ENCODE peak calls at places on chromosomes 3 and 15, in ten cellular contexts. One of them, this sample, is unnamed.

GRCh38 chr3:17544632-17545031 is 197.8 kb downstream of the TBC1D5 start:
- DNase-seq in amygdala: no peak
- DNase-seq in lung: no peak
- DNase-seq in activated CD4-positive, alpha-beta T cell treated with anti-CD3 and anti-CD28 coated beads, Interleukin-2, amount 50 U/mL, for 1 hour: no peak
- DNase-seq in HTR-8/SVneo: no peak
- DNase-seq in endothelial cell: no peak
- DNase-seq in Karpas-422: peak; percentile 54
- DNase-seq in SK-N-SH: no peak
- DNase-seq in globus pallidus: no peak
- DNase-seq in ACHN: peak; percentile 2
- DNase-seq in this sample: no peak

GRCh38 chr3:105094588-105094987 is 272.1 kb upstream of the ALCAM start:
- DNase-seq in lung: no peak
- DNase-seq in amygdala: no peak
- DNase-seq in activated CD4-positive, alpha-beta T cell treated with anti-CD3 and anti-CD28 coated beads, Interleukin-2, amount 50 U/mL, for 1 hour: no peak
- DNase-seq in ACHN: no peak
- DNase-seq in endothelial cell: no peak
- DNase-seq in Karpas-422: no peak
- DNase-seq in globus pallidus: no peak
- DNase-seq in SK-N-SH: no peak
- DNase-seq in HTR-8/SVneo: no peak
- DNase-seq in this sample: no peak

GRCh38 chr3:54837964-54838363 is 89.9 kb downstream of the LRTM1 start:
- DNase-seq in activated CD4-positive, alpha-beta T cell treated with anti-CD3 and anti-CD28 coated beads, Interleukin-2, amount 50 U/mL, for 1 hour: no peak
- DNase-seq in endothelial cell: no peak
- DNase-seq in globus pallidus: no peak
- DNase-seq in HTR-8/SVneo: no peak
- DNase-seq in amygdala: no peak
- DNase-seq in ACHN: peak; percentile 12
- DNase-seq in SK-N-SH: no peak
- DNase-seq in lung: no peak
- DNase-seq in Karpas-422: peak; percentile 62
- DNase-seq in this sample: no peak

GRCh38 chr3:107271787-107272387 is 105.4 kb upstream of the CCDC54 start:
- DNase-seq in globus pallidus: peak; percentile 78
- DNase-seq in endothelial cell: no peak
- DNase-seq in amygdala: no peak
- DNase-seq in SK-N-SH: peak; percentile 36
- DNase-seq in HTR-8/SVneo: peak; percentile 54
- DNase-seq in activated CD4-positive, alpha-beta T cell treated with anti-CD3 and anti-CD28 coated beads, Interleukin-2, amount 50 U/mL, for 1 hour: no peak
- DNase-seq in Karpas-422: peak; percentile 80
- DNase-seq in lung: no peak
- DNase-seq in ACHN: peak; percentile 62
- DNase-seq in this sample: no peak

GRCh38 chr3:185585523-185585861 is 603 bp upstream of the SENP2 start:
- DNase-seq in amygdala: no peak
- DNase-seq in lung: no peak
- DNase-seq in activated CD4-positive, alpha-beta T cell treated with anti-CD3 and anti-CD28 coated beads, Interleukin-2, amount 50 U/mL, for 1 hour: no peak
- DNase-seq in globus pallidus: no peak
- DNase-seq in endothelial cell: no peak
- DNase-seq in ACHN: no peak
- DNase-seq in HTR-8/SVneo: no peak
- DNase-seq in Karpas-422: no peak
- DNase-seq in SK-N-SH: peak; percentile 16
- DNase-seq in this sample: no peak

GRCh38 chr3:51501833-51502561 is 2.2 kb upstream of the DCAF1 start:
- DNase-seq in globus pallidus: peak; percentile 77
- DNase-seq in HTR-8/SVneo: peak; percentile 76
- DNase-seq in lung: peak; percentile 77
- DNase-seq in activated CD4-positive, alpha-beta T cell treated with anti-CD3 and anti-CD28 coated beads, Interleukin-2, amount 50 U/mL, for 1 hour: peak; percentile 81
- DNase-seq in amygdala: peak; percentile 14
- DNase-seq in SK-N-SH: peak; percentile 72
- DNase-seq in Karpas-422: peak; percentile 94
- DNase-seq in endothelial cell: peak; percentile 87
- DNase-seq in ACHN: peak; percentile 72
- DNase-seq in this sample: peak; percentile 88

GRCh38 chr3:144947895-144948294 is 976.3 kb downstream of the DIPK2A start:
- DNase-seq in lung: no peak
- DNase-seq in endothelial cell: no peak
- DNase-seq in ACHN: no peak
- DNase-seq in HTR-8/SVneo: no peak
- DNase-seq in SK-N-SH: no peak
- DNase-seq in Karpas-422: no peak
- DNase-seq in activated CD4-positive, alpha-beta T cell treated with anti-CD3 and anti-CD28 coated beads, Interleukin-2, amount 50 U/mL, for 1 hour: no peak
- DNase-seq in globus pallidus: no peak
- DNase-seq in amygdala: no peak
- DNase-seq in this sample: no peak

GRCh38 chr3:126952983-126953660 is 29.8 kb upstream of the PLXNA1 start:
- DNase-seq in ACHN: no peak
- DNase-seq in HTR-8/SVneo: no peak
- DNase-seq in amygdala: no peak
- DNase-seq in globus pallidus: no peak
- DNase-seq in endothelial cell: no peak
- DNase-seq in lung: no peak
- DNase-seq in SK-N-SH: no peak
- DNase-seq in Karpas-422: no peak
- DNase-seq in activated CD4-positive, alpha-beta T cell treated with anti-CD3 and anti-CD28 coated beads, Interleukin-2, amount 50 U/mL, for 1 hour: no peak
- DNase-seq in this sample: peak; percentile 41

GRCh38 chr3:187641319-187641976 is 28.7 kb downstream of the SST start:
- DNase-seq in lung: no peak
- DNase-seq in ACHN: no peak
- DNase-seq in globus pallidus: no peak
- DNase-seq in SK-N-SH: no peak
- DNase-seq in activated CD4-positive, alpha-beta T cell treated with anti-CD3 and anti-CD28 coated beads, Interleukin-2, amount 50 U/mL, for 1 hour: no peak
- DNase-seq in endothelial cell: no peak
- DNase-seq in amygdala: no peak
- DNase-seq in HTR-8/SVneo: no peak
- DNase-seq in Karpas-422: no peak
- DNase-seq in this sample: no peak

GRCh38 chr3:147380996-147381376 is 25.4 kb downstream of the ZIC4 start:
- DNase-seq in ACHN: no peak
- DNase-seq in amygdala: no peak
- DNase-seq in globus pallidus: no peak
- DNase-seq in lung: no peak
- DNase-seq in endothelial cell: no peak
- DNase-seq in Karpas-422: no peak
- DNase-seq in SK-N-SH: no peak
- DNase-seq in activated CD4-positive, alpha-beta T cell treated with anti-CD3 and anti-CD28 coated beads, Interleukin-2, amount 50 U/mL, for 1 hour: no peak
- DNase-seq in HTR-8/SVneo: no peak
- DNase-seq in this sample: no peak

GRCh38 chr15:68691667-68692066 is 112.9 kb downstream of the CORO2B start:
- DNase-seq in lung: no peak
- DNase-seq in ACHN: no peak
- DNase-seq in Karpas-422: no peak
- DNase-seq in SK-N-SH: peak; percentile 76
- DNase-seq in activated CD4-positive, alpha-beta T cell treated with anti-CD3 and anti-CD28 coated beads, Interleukin-2, amount 50 U/mL, for 1 hour: no peak
- DNase-seq in endothelial cell: no peak
- DNase-seq in globus pallidus: no peak
- DNase-seq in amygdala: no peak
- DNase-seq in HTR-8/SVneo: no peak
- DNase-seq in this sample: no peak

GRCh38 chr3:73661262-73661661 is 36.5 kb upstream of the PDZRN3 start:
- DNase-seq in lung: no peak
- DNase-seq in SK-N-SH: no peak
- DNase-seq in ACHN: no peak
- DNase-seq in endothelial cell: no peak
- DNase-seq in HTR-8/SVneo: no peak
- DNase-seq in globus pallidus: no peak
- DNase-seq in Karpas-422: no peak
- DNase-seq in amygdala: no peak
- DNase-seq in activated CD4-positive, alpha-beta T cell treated with anti-CD3 and anti-CD28 coated beads, Interleukin-2, amount 50 U/mL, for 1 hour: no peak
- DNase-seq in this sample: no peak

GRCh38 chr3:62614527-62614926 is 241.2 kb upstream of the FEZF2 start:
- DNase-seq in globus pallidus: no peak
- DNase-seq in SK-N-SH: no peak
- DNase-seq in activated CD4-positive, alpha-beta T cell treated with anti-CD3 and anti-CD28 coated beads, Interleukin-2, amount 50 U/mL, for 1 hour: no peak
- DNase-seq in Karpas-422: no peak
- DNase-seq in lung: no peak
- DNase-seq in HTR-8/SVneo: no peak
- DNase-seq in endothelial cell: no peak
- DNase-seq in ACHN: no peak
- DNase-seq in amygdala: no peak
- DNase-seq in this sample: no peak

GRCh38 chr3:38084019-38084968 is 45.3 kb downstream of the DLEC1 start:
- DNase-seq in ACHN: peak; percentile 30
- DNase-seq in endothelial cell: peak; percentile 21
- DNase-seq in activated CD4-positive, alpha-beta T cell treated with anti-CD3 and anti-CD28 coated beads, Interleukin-2, amount 50 U/mL, for 1 hour: peak; percentile 8
- DNase-seq in globus pallidus: no peak
- DNase-seq in HTR-8/SVneo: peak; percentile 63
- DNase-seq in Karpas-422: peak; percentile 63
- DNase-seq in amygdala: no peak
- DNase-seq in SK-N-SH: peak; percentile 48
- DNase-seq in lung: no peak
- DNase-seq in this sample: no peak

GRCh38 chr3:72306800-72307341 is 521.9 kb upstream of the PROK2 start:
- DNase-seq in lung: no peak
- DNase-seq in HTR-8/SVneo: no peak
- DNase-seq in ACHN: no peak
- DNase-seq in endothelial cell: no peak
- DNase-seq in SK-N-SH: peak; percentile 84
- DNase-seq in activated CD4-positive, alpha-beta T cell treated with anti-CD3 and anti-CD28 coated beads, Interleukin-2, amount 50 U/mL, for 1 hour: no peak
- DNase-seq in amygdala: no peak
- DNase-seq in Karpas-422: no peak
- DNase-seq in globus pallidus: no peak
- DNase-seq in this sample: peak; percentile 66

GRCh38 chr15:87702270-87702669 is 554.3 kb downstream of the NTRK3 start:
- DNase-seq in globus pallidus: no peak
- DNase-seq in activated CD4-positive, alpha-beta T cell treated with anti-CD3 and anti-CD28 coated beads, Interleukin-2, amount 50 U/mL, for 1 hour: no peak
- DNase-seq in Karpas-422: no peak
- DNase-seq in HTR-8/SVneo: no peak
- DNase-seq in lung: no peak
- DNase-seq in ACHN: no peak
- DNase-seq in endothelial cell: no peak
- DNase-seq in SK-N-SH: no peak
- DNase-seq in amygdala: no peak
- DNase-seq in this sample: no peak

GRCh38 chr3:147960791-147961190 is 551.6 kb downstream of the ZIC1 start:
- DNase-seq in endothelial cell: no peak
- DNase-seq in ACHN: no peak
- DNase-seq in lung: no peak
- DNase-seq in amygdala: no peak
- DNase-seq in SK-N-SH: no peak
- DNase-seq in Karpas-422: no peak
- DNase-seq in activated CD4-positive, alpha-beta T cell treated with anti-CD3 and anti-CD28 coated beads, Interleukin-2, amount 50 U/mL, for 1 hour: no peak
- DNase-seq in globus pallidus: no peak
- DNase-seq in HTR-8/SVneo: no peak
- DNase-seq in this sample: no peak

GRCh38 chr15:79136434-79137046 is 46.0 kb upstream of the RASGRF1 start:
- DNase-seq in Karpas-422: no peak
- DNase-seq in SK-N-SH: no peak
- DNase-seq in lung: no peak
- DNase-seq in endothelial cell: no peak
- DNase-seq in ACHN: no peak
- DNase-seq in activated CD4-positive, alpha-beta T cell treated with anti-CD3 and anti-CD28 coated beads, Interleukin-2, amount 50 U/mL, for 1 hour: no peak
- DNase-seq in HTR-8/SVneo: no peak
- DNase-seq in globus pallidus: no peak
- DNase-seq in amygdala: no peak
- DNase-seq in this sample: no peak

GRCh38 chr3:182792901-182793662 is at the start of gene ATP11B:
- DNase-seq in activated CD4-positive, alpha-beta T cell treated with anti-CD3 and anti-CD28 coated beads, Interleukin-2, amount 50 U/mL, for 1 hour: peak; percentile 75
- DNase-seq in ACHN: peak; percentile 47
- DNase-seq in globus pallidus: peak; percentile 78
- DNase-seq in HTR-8/SVneo: peak; percentile 78
- DNase-seq in endothelial cell: peak; percentile 62
- DNase-seq in Karpas-422: peak; percentile 93
- DNase-seq in amygdala: peak; percentile 30
- DNase-seq in lung: peak; percentile 76
- DNase-seq in SK-N-SH: peak; percentile 96
- DNase-seq in this sample: peak; percentile 90

GRCh38 chr3:37946531-37946889 is 44.1 kb upstream of the VILL start:
- DNase-seq in endothelial cell: no peak
- DNase-seq in HTR-8/SVneo: no peak
- DNase-seq in Karpas-422: no peak
- DNase-seq in SK-N-SH: no peak
- DNase-seq in amygdala: no peak
- DNase-seq in activated CD4-positive, alpha-beta T cell treated with anti-CD3 and anti-CD28 coated beads, Interleukin-2, amount 50 U/mL, for 1 hour: no peak
- DNase-seq in ACHN: no peak
- DNase-seq in globus pallidus: no peak
- DNase-seq in lung: no peak
- DNase-seq in this sample: no peak

GRCh38 chr3:189586941-189587687 is 44.1 kb upstream of the TP63 start:
- DNase-seq in SK-N-SH: no peak
- DNase-seq in endothelial cell: no peak
- DNase-seq in Karpas-422: no peak
- DNase-seq in lung: no peak
- DNase-seq in activated CD4-positive, alpha-beta T cell treated with anti-CD3 and anti-CD28 coated beads, Interleukin-2, amount 50 U/mL, for 1 hour: no peak
- DNase-seq in ACHN: no peak
- DNase-seq in HTR-8/SVneo: no peak
- DNase-seq in amygdala: no peak
- DNase-seq in globus pallidus: no peak
- DNase-seq in this sample: no peak

GRCh38 chr3:169147246-169148008 is 516.1 kb downstream of the MECOM start:
- DNase-seq in HTR-8/SVneo: peak; percentile 42
- DNase-seq in lung: peak; percentile 62
- DNase-seq in Karpas-422: no peak
- DNase-seq in globus pallidus: no peak
- DNase-seq in endothelial cell: peak; percentile 52
- DNase-seq in amygdala: no peak
- DNase-seq in SK-N-SH: peak; percentile 64
- DNase-seq in activated CD4-positive, alpha-beta T cell treated with anti-CD3 and anti-CD28 coated beads, Interleukin-2, amount 50 U/mL, for 1 hour: no peak
- DNase-seq in ACHN: peak; percentile 77
- DNase-seq in this sample: peak; percentile 75

GRCh38 chr3:195087321-195087720 is 183.6 kb downstream of the XXYLT1 start:
- DNase-seq in Karpas-422: no peak
- DNase-seq in HTR-8/SVneo: no peak
- DNase-seq in amygdala: no peak
- DNase-seq in SK-N-SH: no peak
- DNase-seq in activated CD4-positive, alpha-beta T cell treated with anti-CD3 and anti-CD28 coated beads, Interleukin-2, amount 50 U/mL, for 1 hour: no peak
- DNase-seq in ACHN: no peak
- DNase-seq in lung: no peak
- DNase-seq in globus pallidus: no peak
- DNase-seq in endothelial cell: no peak
- DNase-seq in this sample: peak; percentile 30

GRCh38 chr3:119808843-119809242 is 26.9 kb downstream of the NR1I2 start:
- DNase-seq in ACHN: no peak
- DNase-seq in globus pallidus: no peak
- DNase-seq in lung: no peak
- DNase-seq in amygdala: no peak
- DNase-seq in HTR-8/SVneo: no peak
- DNase-seq in Karpas-422: no peak
- DNase-seq in SK-N-SH: no peak
- DNase-seq in endothelial cell: no peak
- DNase-seq in activated CD4-positive, alpha-beta T cell treated with anti-CD3 and anti-CD28 coated beads, Interleukin-2, amount 50 U/mL, for 1 hour: no peak
- DNase-seq in this sample: peak; percentile 68

GRCh38 chr3:171404376-171404982 is 55.7 kb downstream of the TNIK start:
- DNase-seq in Karpas-422: no peak
- DNase-seq in activated CD4-positive, alpha-beta T cell treated with anti-CD3 and anti-CD28 coated beads, Interleukin-2, amount 50 U/mL, for 1 hour: no peak
- DNase-seq in lung: no peak
- DNase-seq in endothelial cell: no peak
- DNase-seq in SK-N-SH: no peak
- DNase-seq in amygdala: no peak
- DNase-seq in HTR-8/SVneo: no peak
- DNase-seq in ACHN: no peak
- DNase-seq in globus pallidus: no peak
- DNase-seq in this sample: no peak

GRCh38 chr15:67146875-67147381 is 81.5 kb downstream of the SMAD3 start:
- DNase-seq in globus pallidus: no peak
- DNase-seq in SK-N-SH: no peak
- DNase-seq in HTR-8/SVneo: peak; percentile 62
- DNase-seq in Karpas-422: no peak
- DNase-seq in amygdala: no peak
- DNase-seq in ACHN: peak; percentile 49
- DNase-seq in lung: peak; percentile 40
- DNase-seq in endothelial cell: no peak
- DNase-seq in activated CD4-positive, alpha-beta T cell treated with anti-CD3 and anti-CD28 coated beads, Interleukin-2, amount 50 U/mL, for 1 hour: peak; percentile 19
- DNase-seq in this sample: no peak

GRCh38 chr15:85168642-85169173 is 187.1 kb downstream of the PDE8A start:
- DNase-seq in ACHN: peak; percentile 43
- DNase-seq in HTR-8/SVneo: peak; percentile 47
- DNase-seq in endothelial cell: peak; percentile 38
- DNase-seq in SK-N-SH: peak; percentile 46
- DNase-seq in amygdala: no peak
- DNase-seq in globus pallidus: no peak
- DNase-seq in activated CD4-positive, alpha-beta T cell treated with anti-CD3 and anti-CD28 coated beads, Interleukin-2, amount 50 U/mL, for 1 hour: peak; percentile 36
- DNase-seq in Karpas-422: peak; percentile 63
- DNase-seq in lung: peak; percentile 55
- DNase-seq in this sample: no peak